ENCODE peak calls at places on chromosome 1, in four cellular contexts. W, D, H and E are unnamed samples.

GRCh38 chr1:236502972-236503639 is 20.7 kb upstream of the LGALS8 start:
- DNase-seq in W (peak; percentile 62), D (peak; percentile 78), H (peak; percentile 57), E (peak; percentile 47)

GRCh38 chr1:207003216-207003615 is 29.3 kb downstream of the C1orf116 start:
- DNase-seq in D (no peak), W (no peak), H (no peak), E (no peak)

GRCh38 chr1:53654216-53655210 is 84.5 kb downstream of the GLIS1 start:
- DNase-seq in H (peak; percentile 36), W (no peak), D (peak; percentile 50), E (peak; percentile 49)

GRCh38 chr1:25196830-25197229 is 35.5 kb downstream of the SYF2 start:
- DNase-seq in W (no peak), D (no peak), H (no peak), E (no peak)

GRCh38 chr1:221778535-221779142 is 36.8 kb upstream of the DUSP10 start:
- DNase-seq in H (no peak), W (no peak), D (no peak), E (no peak)

GRCh38 chr1:73674945-73675561 is 522.9 kb downstream of the LRRIQ3 start:
- DNase-seq in H (no peak), W (no peak), D (peak; percentile 19), E (no peak)

GRCh38 chr1:2493691-2494322 is 17.7 kb downstream of the PLCH2 start:
- DNase-seq in D (no peak), H (no peak), W (no peak), E (no peak)

GRCh38 chr1:46037597-46037936 is 94.9 kb downstream of the PIK3R3 start:
- DNase-seq in H (no peak), W (no peak), D (no peak), E (no peak)

GRCh38 chr1:196407358-196408041 is 200.7 kb downstream of the KCNT2 start:
- DNase-seq in D (peak; percentile 54), H (no peak), W (no peak), E (no peak)

GRCh38 chr1:57747818-57748217 is 324.0 kb upstream of the DAB1 start:
- DNase-seq in D (no peak), W (no peak), H (no peak), E (no peak)

GRCh38 chr1:9872430-9873165 is 37.5 kb downstream of the CTNNBIP1 start:
- DNase-seq in H (no peak), W (no peak), D (no peak), E (peak; percentile 18)

GRCh38 chr1:29688477-29689365 is 452.4 kb downstream of the PTPRU start:
- DNase-seq in D (peak; percentile 79), H (peak; percentile 53), W (no peak), E (peak; percentile 73)

GRCh38 chr1:99994496-99994895 is 24.7 kb downstream of the SLC35A3 start:
- DNase-seq in D (no peak), W (no peak), H (no peak), E (no peak)

GRCh38 chr1:211574705-211575104 is 4.3 kb downstream of the SLC30A1 start:
- DNase-seq in H (no peak), W (no peak), D (no peak), E (no peak)

GRCh38 chr1:46798820-46799219 is at the start of gene CYP4B1:
- DNase-seq in W (peak; percentile 78), H (no peak), D (no peak), E (no peak)

GRCh38 chr1:53766766-53767409 is 27.9 kb upstream of the GLIS1 start:
- DNase-seq in W (no peak), D (peak; percentile 80), H (no peak), E (no peak)

GRCh38 chr1:202274611-202275010 is 67.1 kb downstream of the UBE2T start:
- DNase-seq in H (peak; percentile 53), D (peak; percentile 20), W (peak; percentile 31), E (no peak)

GRCh38 chr1:172450524-172450885 is 6.6 kb upstream of the PIGC start:
- DNase-seq in H (no peak), W (no peak), D (no peak), E (no peak)

GRCh38 chr1:111507411-111508201 is 4.2 kb upstream of the ADORA3 start:
- DNase-seq in D (no peak), H (peak; percentile 82), W (peak; percentile 57), E (peak; percentile 32)

GRCh38 chr1:179707406-179707805 is 35.7 kb upstream of the FAM163A start:
- DNase-seq in H (no peak), D (no peak), W (no peak), E (no peak)

GRCh38 chr1:108199781-108200626 is at the start of gene SLC25A24:
- DNase-seq in W (peak; percentile 83), D (peak; percentile 79), H (peak; percentile 92), E (peak; percentile 27)

GRCh38 chr1:26252718-26253117 is 18.7 kb downstream of the CEP85 start:
- DNase-seq in H (no peak), D (no peak), W (no peak), E (no peak)

GRCh38 chr1:161313554-161314200 is 504 bp upstream of the SDHC start:
- DNase-seq in D (no peak), H (peak; percentile 19), W (no peak), E (no peak)

GRCh38 chr1:35120458-35121133 is 41.4 kb downstream of the ZMYM1 start:
- DNase-seq in W (peak; percentile 27), D (no peak), H (no peak), E (no peak)

GRCh38 chr1:44929556-44929955 is 56.8 kb downstream of the EIF2B3 start:
- DNase-seq in H (no peak), W (no peak), D (no peak), E (no peak)

GRCh38 chr1:44919387-44919786 is 67.0 kb downstream of the EIF2B3 start:
- DNase-seq in H (no peak), D (no peak), W (no peak), E (no peak)

GRCh38 chr1:44926311-44926781 is 60.0 kb downstream of the EIF2B3 start:
- DNase-seq in D (peak; percentile 14), H (no peak), W (no peak), E (no peak)

DNA sequence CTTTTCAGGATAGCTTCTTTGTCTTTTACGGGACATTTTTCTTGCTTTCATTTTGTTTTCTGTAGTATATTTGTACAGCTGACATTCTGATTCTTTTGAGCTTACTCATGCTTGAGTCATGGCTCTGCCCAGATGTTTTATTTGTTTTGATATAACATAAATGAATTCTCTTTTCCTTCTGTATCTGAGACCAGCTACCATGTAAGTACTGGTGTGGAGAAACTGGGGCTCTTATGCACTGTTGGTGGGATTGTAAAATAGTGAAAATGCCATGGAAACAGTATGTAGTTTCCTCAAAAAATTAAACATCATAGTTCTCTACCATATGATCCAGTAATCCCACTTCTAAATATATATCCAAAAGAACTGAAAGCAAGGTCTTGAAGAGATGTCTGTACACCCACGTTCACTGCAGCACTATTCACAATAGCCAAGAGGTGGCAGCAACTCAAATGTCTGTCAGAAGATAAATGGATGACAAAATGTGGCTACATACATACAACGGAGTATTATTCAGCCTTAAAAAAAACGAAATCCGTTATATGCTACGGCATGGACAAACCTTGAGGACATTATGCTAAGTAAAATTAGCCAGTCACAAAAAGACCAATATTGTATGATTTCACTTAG is 61.4 kb downstream of the EIF2B3 start:
- DNase-seq in H (no peak), D (peak; percentile 84), W (no peak), E (peak; percentile 83)
- H3K27me3 ChIP-seq in H (no peaks in the 10 kb centered on the region), D (no peaks in the 10 kb centered on the region), W (no peaks in the 10 kb centered on the region), E (no peaks in the 10 kb centered on the region)

GRCh38 chr1:226112626-226113025 is 50.1 kb downstream of the H3-3A start:
- DNase-seq in W (no peak), D (no peak), H (no peak), E (no peak)
- H3K4me3 ChIP-seq in W (no peak overlapping the region), D (no peak overlapping the region), H (no peak overlapping the region), E (no peak overlapping the region)

GRCh38 chr1:67610450-67610849 is 74.6 kb upstream of the GADD45A start:
- DNase-seq in D (no peak), H (no peak), W (no peak), E (no peak)
- H3K27me3 ChIP-seq in D (no peaks in the 10 kb centered on the region), H (no peaks in the 10 kb centered on the region), W (no peaks in the 10 kb centered on the region), E (peaks cover under 1% of the 10 kb centered on the region)

DNA sequence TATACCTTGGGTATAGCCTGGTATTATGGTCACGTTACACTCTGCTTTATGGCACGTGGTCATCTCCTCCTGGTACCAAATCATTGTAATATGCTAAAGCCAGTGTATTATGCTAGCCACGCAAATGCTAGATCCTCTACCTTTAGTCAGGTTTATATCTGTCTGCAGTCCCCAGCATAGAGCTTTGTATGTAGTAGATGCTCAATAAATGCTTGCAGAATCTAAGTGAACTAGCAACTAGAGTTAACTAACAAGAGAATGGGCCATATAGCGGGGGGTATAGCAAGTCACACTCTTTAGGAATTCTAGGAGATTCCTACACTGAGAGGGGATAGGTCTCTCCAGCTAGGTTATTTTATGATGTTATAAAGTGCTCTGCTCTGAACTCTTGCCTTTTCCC is 3.0 kb downstream of the MOV10 start:
- DNase-seq in H (no peak), W (no peak), D (no peak), E (no peak)
- H3K4me3 ChIP-seq in H (no peak overlapping the region), W (no peak overlapping the region), D (no peak overlapping the region), E (no peak overlapping the region)

DNA sequence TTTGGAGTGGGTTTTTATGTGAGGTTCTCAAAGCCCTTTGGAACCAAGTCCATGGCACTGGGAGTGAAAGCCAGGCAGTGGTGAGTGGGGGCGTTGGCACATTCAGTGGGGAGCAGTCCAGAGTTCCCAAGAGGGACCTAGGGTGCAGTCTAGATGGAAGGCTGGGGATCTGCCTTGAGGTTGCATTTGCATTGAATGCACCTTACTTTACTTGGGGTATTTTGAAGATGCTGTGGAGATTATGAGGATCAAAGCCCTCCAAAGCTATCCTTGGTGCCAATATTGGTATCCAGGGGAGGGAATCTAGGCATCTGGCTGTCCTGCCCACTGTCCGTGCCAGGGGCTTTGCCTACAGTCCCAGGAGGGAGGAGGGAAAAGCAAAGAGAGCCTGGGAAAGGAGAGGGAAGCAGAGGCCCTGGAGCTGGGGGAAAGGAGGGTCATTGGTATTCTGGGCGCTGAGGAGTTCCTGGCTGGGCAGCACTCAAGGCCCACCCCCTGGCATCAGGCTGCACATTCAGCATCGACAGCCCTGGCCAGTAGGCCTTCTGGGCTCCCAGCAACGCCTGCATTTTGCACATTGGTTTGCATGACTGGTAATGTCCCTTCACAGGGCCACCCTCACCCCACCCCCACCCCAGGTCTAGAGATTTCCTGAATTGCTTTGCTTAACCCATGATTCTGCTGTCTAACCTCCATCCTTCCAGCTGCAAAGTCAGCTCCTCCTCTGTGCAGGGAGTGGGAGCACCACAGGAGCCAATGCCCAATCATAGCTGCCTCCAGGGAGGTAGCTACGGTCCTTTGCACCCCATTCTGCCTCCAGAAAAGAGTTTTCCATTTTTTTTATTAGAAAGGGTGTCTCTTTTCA is 843 bp upstream of the BCAN start:
- DNase-seq in H (no peak), D (no peak), W (no peak), E (no peak)
- H3K27me3 ChIP-seq in H (no peaks in the 10 kb centered on the region), D (peaks cover 94% of the 10 kb centered on the region), W (peaks cover 80% of the 10 kb centered on the region), E (peaks cover 90% of the 10 kb centered on the region)

DNA sequence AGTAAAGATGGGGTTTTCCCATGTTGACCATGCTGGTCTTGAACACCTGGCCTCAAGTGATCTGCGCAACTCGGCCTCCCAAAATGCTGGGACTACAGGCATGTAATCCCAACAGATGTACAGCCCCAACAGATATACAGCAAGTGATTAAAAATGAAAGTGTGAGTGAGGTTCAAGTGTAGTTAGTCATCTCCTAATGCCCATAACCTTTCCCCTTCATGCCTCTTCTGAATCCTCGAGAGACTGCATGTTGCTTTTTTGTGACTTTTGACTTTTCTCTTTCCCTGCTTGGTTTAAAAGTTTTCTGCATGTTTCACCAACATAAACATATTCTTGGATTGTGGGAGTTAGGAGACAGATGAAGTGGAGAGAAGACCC is 31.2 kb downstream of the KCNK2 start:
- DNase-seq in H (no peak), W (no peak), D (no peak), E (no peak)
- H3K4me3 ChIP-seq in H (no peak overlapping the region), W (no peak overlapping the region), D (no peak overlapping the region), E (no peak overlapping the region)